ENCODE peak calls at places on chromosomes 6 and 20, in nine cellular contexts. X is astrocyte, S is mammary epithelial cell, P is HepG2, R is PC-3, H is neuronal stem cell, A is heart right ventricle, G is Karpas-422, L is heart left ventricle. T is an unnamed sample. For H3K36me3 and H3K4me1, the result is how much of the 10 kb centered on the place peaks cover.

GRCh38 chr20:5663396-5663795 is 86.8 kb upstream of the SHLD1 start:
- DNase-seq in A (no peak), H (no peak), G (no peak), S (no peak), P (peak), R (no peak), X (no peak), L (no peak), T (no peak)

GRCh38 chr20:33793011-33793931 is 17.9 kb upstream of the CHMP4B start:
- DNase-seq in L (peak), S (no peak), X (peak), H (no peak), R (peak), A (peak), P (peak), G (no peak), T (peak)

GRCh38 chr6:90088009-90088408 is 193.7 kb downstream of the GJA10 start:
- DNase-seq in A (no peak), P (no peak), G (no peak), H (no peak), X (peak), S (peak), L (no peak), R (peak), T (no peak)

GRCh38 chr6:20252311-20252710 is 40.0 kb upstream of the MBOAT1 start:
- DNase-seq in A (no peak), G (peak), H (no peak), L (no peak), P (no peak), X (no peak), S (no peak), R (no peak), T (no peak)

GRCh38 chr6:147510949-147511590 is 2.6 kb downstream of the SAMD5 start:
- DNase-seq in H (no peak), G (no peak), S (no peak), X (no peak), R (no peak), A (no peak), P (peak), L (no peak), T (no peak)

GRCh38 chr20:62120990-62121775 is 1.1 kb upstream of the LSM14B start:
- DNase-seq in G (peak), X (peak), S (no peak), A (no peak), R (peak), L (peak), P (no peak), H (no peak), T (no peak)

GRCh38 chr6:40999498-41000070 is 39.4 kb downstream of the UNC5CL start:
- DNase-seq in S (no peak), A (peak), H (no peak), P (peak), R (peak), X (peak), G (peak), L (no peak), T (peak)

GRCh38 chr6:45739058-45739457 is 276.6 kb downstream of the CLIC5 start:
- DNase-seq in H (no peak), A (no peak), L (no peak), R (no peak), P (no peak), X (no peak), S (no peak), G (no peak), T (no peak)

GRCh38 chr6:120873125-120873865 is 461.0 kb downstream of the TBC1D32 start:
- DNase-seq in H (no peak), S (no peak), A (no peak), G (no peak), L (peak), X (no peak), R (no peak), P (no peak), T (no peak)

GRCh38 chr6:2171728-2172127 is 73.7 kb downstream of the GMDS start:
- DNase-seq in S (no peak), R (no peak), G (no peak), A (no peak), L (no peak), H (no peak), P (no peak), X (no peak), T (no peak)

GRCh38 chr6:154791561-154792317 is 58.5 kb downstream of the SCAF8 start:
- DNase-seq in L (no peak), S (peak), H (no peak), A (no peak), X (no peak), R (peak), G (no peak), P (no peak), T (peak)

GRCh38 chr6:97205936-97206335 is 77.1 kb downstream of the MMS22L start:
- DNase-seq in S (no peak), H (no peak), G (no peak), R (no peak), L (no peak), P (no peak), A (no peak), X (no peak), T (no peak)

GRCh38 chr6:22227824-22228610 is 68.8 kb downstream of the PRL start:
- DNase-seq in G (no peak), L (no peak), X (no peak), A (no peak), S (no peak), R (no peak), P (no peak), H (no peak), T (no peak)

GRCh38 chr20:37669062-37669772 is 24.6 kb upstream of the CTNNBL1 start:
- DNase-seq in R (peak), H (no peak), P (no peak), S (peak), X (no peak), G (no peak), L (no peak), A (no peak), T (no peak)

GRCh38 chr20:50729925-50730764 is 1.2 kb upstream of the PARD6B start:
- DNase-seq in S (no peak), P (peak), X (no peak), G (no peak), H (no peak), A (no peak), R (peak), L (no peak), T (peak)

GRCh38 chr6:26199773-26200728 is 112.8 kb downstream of the HFE start:
- DNase-seq in P (no peak), S (no peak), X (no peak), A (no peak), L (peak), G (no peak), H (no peak), R (peak), T (no peak)

GRCh38 chr20:10707791-10708190 is 34.0 kb upstream of the JAG1 start:
- DNase-seq in G (no peak), L (no peak), A (no peak), H (no peak), P (no peak), S (no peak), R (no peak), X (no peak), T (no peak)

GRCh38 chr6:7143161-7143974 is 35.6 kb downstream of the RREB1 start:
- DNase-seq in X (no peak), R (no peak), L (no peak), S (no peak), H (no peak), G (no peak), P (peak), A (no peak), T (peak)

GRCh38 chr6:32969685-32970412 is 1.5 kb downstream of the BRD2 start:
- DNase-seq in X (peak), S (peak), P (peak), G (peak), L (peak), H (peak), A (peak), R (peak), T (peak)

DNA sequence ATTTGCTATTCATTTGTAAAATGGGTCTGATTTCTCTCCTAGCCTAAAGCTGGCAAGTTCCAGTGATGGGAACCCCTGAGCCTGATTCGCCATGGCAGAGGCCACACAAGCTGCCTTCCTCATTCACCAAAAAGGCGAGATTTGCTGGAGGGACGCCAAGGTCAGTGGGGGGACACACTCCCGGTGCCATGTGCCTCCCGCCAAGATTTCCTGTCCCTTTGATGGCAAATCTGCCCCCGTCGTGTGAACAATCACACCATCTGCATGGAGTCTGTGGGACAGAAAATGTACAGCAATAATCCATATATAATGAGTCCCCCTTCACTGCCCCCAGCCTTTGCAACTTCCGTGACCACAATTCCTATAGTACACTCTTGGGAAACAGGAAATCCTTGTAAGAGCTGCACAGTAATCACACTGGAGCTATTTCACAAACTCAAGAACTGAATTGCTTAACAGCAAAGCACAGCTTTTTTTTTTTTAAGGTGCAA is 15.7 kb upstream of the IGF2R start:
- DNase-seq in A (peak), P (no peak), L (peak), R (no peak), S (no peak), X (no peak), H (no peak), G (no peak), T (no peak)
- H3K27ac ChIP-seq in A (no peak), P (no peak), L (peak), R (no peak), S (no peak), X (no peak), H (no peak), G (no peak), T (peak)

GRCh38 chr20:49247169-49247734 is 28.0 kb downstream of the DDX27 start:
- DNase-seq in G (no peak), R (no peak), L (no peak), H (no peak), P (no peak), S (no peak), A (no peak), X (no peak), T (no peak)

GRCh38 chr20:49248301-49248700 is 29.1 kb downstream of the DDX27 start:
- DNase-seq in L (no peak), X (no peak), H (no peak), G (no peak), P (no peak), R (no peak), S (no peak), A (no peak), T (no peak)

GRCh38 chr20:49247792-49248191 is 28.6 kb downstream of the DDX27 start:
- DNase-seq in A (no peak), S (no peak), L (no peak), H (no peak), X (no peak), G (no peak), R (no peak), P (no peak), T (no peak)

GRCh38 chr20:49248879-49249665 is 28.8 kb downstream of the ZNFX1 start:
- DNase-seq in R (no peak), H (no peak), L (no peak), P (no peak), X (no peak), A (no peak), S (peak), G (no peak), T (no peak)

DNA sequence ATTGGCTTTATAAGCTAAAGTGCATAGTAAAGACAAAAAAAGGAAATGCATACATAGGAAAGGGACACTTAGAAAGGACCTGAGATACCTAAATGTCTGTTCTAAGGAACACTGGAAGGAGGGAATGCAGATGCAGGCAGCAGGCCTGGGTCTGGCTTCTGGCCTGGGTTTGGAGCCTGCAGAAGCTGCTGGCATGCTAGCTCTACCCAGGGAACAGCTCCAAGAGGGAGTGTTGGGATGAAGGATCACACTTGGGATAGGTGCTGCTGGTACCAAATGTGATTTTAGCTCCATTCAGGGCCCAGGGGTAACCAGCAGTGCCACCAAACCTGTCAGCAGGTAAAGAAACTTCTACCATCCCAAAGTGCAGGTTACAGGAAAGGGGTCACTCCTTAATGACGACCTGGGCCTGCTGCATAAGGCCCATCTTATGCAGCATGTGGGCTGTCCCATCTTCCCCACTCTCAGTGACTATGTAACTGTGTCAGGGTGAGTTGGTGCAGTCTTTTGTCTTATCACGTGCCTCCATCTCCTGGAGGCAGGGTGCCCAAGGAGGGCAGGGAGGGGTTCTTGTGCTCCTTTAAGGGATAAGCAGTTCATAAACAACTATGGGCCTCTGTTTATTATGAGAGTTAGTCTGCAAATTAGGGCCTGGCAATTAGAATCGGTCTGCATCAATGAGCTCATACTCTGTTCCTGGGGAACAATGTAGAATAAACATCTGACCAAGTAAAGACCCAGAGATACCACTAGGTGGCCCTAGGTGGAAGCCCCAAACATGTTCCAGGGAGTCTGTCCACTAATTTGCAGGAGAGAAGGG is 26.9 kb downstream of the DDX27 start:
- DNase-seq in P (peak), X (peak), L (no peak), R (peak), G (peak), A (no peak), S (peak), H (no peak), T (peak)
- H3K36me3 ChIP-seq in P (half or more), X (half or more), L (half or more), R (half or more), G (under half), A (half or more), S (under half), H (half or more), T (half or more)

GRCh38 chr6:156786652-156787051 is 9.5 kb downstream of the ARID1B start:
- DNase-seq in P (no peak), S (no peak), A (no peak), L (no peak), X (no peak), H (no peak), G (no peak), R (no peak), T (no peak)
- H3K4me1 ChIP-seq in P (half or more), S (under half), A (half or more), L (half or more), X (under half), H (under half), G (half or more), R (under half), T (under half)

DNA sequence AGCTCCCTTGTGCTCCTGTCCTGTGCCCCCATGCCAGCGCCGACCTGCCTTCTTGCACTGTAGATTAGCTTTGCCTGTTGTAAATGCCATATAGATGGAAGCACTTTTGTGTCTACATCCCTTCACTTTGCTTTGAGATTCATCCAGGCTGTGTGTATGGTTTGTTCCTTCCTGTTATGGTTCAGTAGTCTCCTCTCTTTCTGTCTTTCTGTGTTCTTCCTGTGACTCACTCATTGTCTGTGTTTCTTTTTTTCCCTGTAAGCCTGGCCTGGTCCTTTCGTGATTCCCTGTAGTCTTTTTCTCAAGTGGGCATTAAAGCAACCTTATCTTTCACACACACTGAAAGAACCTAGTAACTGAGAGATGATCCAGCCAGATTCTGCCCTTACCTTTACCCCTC is 66.6 kb downstream of the JARID2 start:
- DNase-seq in A (no peak), S (no peak), H (no peak), P (no peak), G (no peak), L (no peak), R (peak), X (peak), T (peak)
- H3K27ac ChIP-seq in A (peak), S (no peak), H (no peak), P (no peak), G (no peak), L (no peak), R (no peak), X (no peak), T (peak)

DNA sequence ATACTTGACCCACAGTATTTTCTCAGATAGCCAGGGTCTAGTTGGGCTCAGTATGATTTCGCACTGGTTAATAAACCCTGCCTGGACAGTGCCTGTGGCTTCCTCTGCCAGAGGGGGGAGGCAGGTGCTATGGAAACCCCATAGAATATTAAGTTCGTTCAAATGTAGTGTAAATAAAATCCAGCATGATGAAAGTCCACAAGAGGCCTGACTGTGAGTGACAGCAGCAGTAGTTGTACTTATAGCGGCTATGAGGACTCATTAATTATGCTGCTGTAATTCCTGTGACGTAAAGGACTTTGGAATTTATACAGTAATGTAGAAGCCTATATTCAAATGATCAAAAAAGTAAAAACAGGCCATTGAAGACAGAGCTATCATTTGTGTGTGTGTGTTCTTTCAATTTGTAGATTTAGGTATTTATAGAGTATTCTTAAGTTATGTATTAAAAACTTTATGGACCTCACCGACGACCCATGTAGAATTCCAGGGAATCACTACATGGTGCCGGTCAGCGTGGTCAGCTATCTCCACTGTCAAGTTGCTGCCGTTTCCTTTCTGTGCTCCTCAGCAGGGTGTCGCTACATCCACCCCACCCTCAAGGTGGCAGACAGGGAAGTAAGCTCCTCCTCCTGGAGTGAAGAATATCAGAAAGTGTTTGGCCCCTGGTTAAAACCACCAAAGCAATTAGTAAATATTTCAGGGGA is 10.0 kb downstream of the PYGB start:
- DNase-seq in S (no peak), P (no peak), G (no peak), L (no peak), X (no peak), A (no peak), R (no peak), H (no peak), T (no peak)
- H3K36me3 ChIP-seq in S (under half), P (under half), G (half or more), L (under half), X (under half), A (half or more), R (under half), H (under half), T (under half)

DNA sequence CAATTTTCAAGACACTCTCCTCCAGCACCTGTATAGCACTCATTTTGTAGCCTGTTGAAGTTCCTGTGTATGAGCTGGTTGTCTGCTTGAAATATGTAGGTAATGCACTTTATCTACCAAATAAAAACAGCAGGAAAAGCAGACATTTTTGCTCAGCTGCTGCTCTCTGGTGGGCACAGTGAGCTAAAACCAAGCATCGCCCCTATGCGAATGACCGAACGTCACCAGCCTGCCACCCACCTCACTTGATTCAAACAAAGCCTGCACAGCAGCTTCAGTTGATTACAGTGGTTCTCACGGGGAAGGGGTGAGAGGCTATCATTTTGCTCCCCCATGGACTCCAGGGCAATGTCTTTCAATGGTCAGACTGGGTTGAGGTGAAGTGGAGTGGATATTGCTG is 185.7 kb downstream of the SASH1 start:
- DNase-seq in L (no peak), X (no peak), P (no peak), R (peak), G (peak), S (no peak), H (no peak), A (no peak), T (no peak)
- H3K4me1 ChIP-seq in L (under half), X (half or more), P (under half), R (under half), G (under half), S (under half), H (under half), A (under half), T (half or more)

GRCh38 chr6:130381012-130381411 is 15.2 kb downstream of the TMEM200A start:
- DNase-seq in H (no peak), S (no peak), P (no peak), X (no peak), G (no peak), A (no peak), L (no peak), R (no peak), T (peak)
- H3K27ac ChIP-seq in H (no peak), S (no peak), P (no peak), X (no peak), G (no peak), A (no peak), L (no peak), R (no peak), T (no peak)

DNA sequence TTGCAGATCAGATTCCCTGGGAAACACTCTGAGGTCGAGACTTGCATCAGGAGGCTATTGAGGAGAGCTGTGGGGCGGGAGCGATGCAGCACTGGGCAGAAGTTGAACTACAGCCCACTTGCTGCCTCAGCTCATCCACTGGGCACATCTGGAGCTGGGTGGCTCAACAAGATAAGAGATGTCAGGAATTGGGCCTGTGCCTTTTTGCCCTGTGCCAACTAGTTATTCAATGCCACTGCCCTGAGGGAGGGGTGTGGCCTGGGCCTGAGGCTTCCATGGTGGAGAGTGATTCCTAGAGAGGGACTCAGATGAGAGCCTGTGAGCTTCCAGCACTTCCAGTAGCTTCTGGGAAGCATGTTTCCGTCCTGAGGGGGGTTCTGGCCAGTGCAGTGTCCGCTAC is 32.7 kb downstream of the BRPF3 start:
- DNase-seq in G (no peak), A (no peak), L (no peak), X (no peak), H (no peak), P (no peak), R (no peak), S (no peak), T (no peak)
- H3K36me3 ChIP-seq in G (under half), A (half or more), L (half or more), X (under half), H (half or more), P (under half), R (under half), S (under half), T (half or more)

DNA sequence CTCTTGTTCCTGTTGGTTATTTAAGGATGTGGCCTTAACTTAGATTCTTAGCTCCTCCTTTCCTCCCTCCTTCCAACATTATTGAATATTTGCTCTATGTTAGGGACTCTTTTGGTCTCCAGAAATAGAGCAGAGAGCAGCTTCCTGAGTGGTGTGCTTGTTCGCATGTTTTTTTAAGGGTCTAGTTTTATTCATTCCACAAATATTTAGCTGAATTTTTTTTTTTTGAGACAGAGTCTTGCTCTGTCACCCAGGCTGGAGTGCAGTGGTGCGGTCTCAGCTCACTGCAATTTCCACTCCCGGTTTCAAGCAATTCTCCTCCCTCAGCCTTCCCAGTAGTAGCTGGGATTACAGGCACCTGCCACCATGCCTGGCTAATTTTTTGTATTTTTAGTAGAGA is 169.2 kb downstream of the ZFAND3 start:
- DNase-seq in G (no peak), H (no peak), L (no peak), P (no peak), R (no peak), A (no peak), X (peak), S (no peak), T (no peak)
- H3K4me1 ChIP-seq in G (under half), H (under half), L (half or more), P (under half), R (under half), A (under half), X (under half), S (under half), T (under half)